ENCODE peak calls at places on chromosomes 11 and 22, in ten cellular contexts. One of them, this sample, is unnamed.

GRCh38 chr22:47598864-47599263 is 836.4 kb downstream of the TBC1D22A start:
- DNase-seq in progenitor cell of endocrine pancreas: no peak
- DNase-seq in H9: no peak
- DNase-seq in prostate gland: no peak
- DNase-seq in heart left ventricle: no peak
- DNase-seq in fibroblast of the aortic adventitia: no peak
- DNase-seq in mucosa of descending colon: no peak
- DNase-seq in suprapubic skin: peak
- DNase-seq in A549: no peak
- DNase-seq in endothelial cell: no peak
- DNase-seq in this sample: no peak

GRCh38 chr22:46922037-46922436 is 159.6 kb downstream of the TBC1D22A start:
- DNase-seq in progenitor cell of endocrine pancreas: no peak
- DNase-seq in H9: no peak
- DNase-seq in prostate gland: no peak
- DNase-seq in heart left ventricle: no peak
- DNase-seq in fibroblast of the aortic adventitia: no peak
- DNase-seq in mucosa of descending colon: no peak
- DNase-seq in suprapubic skin: no peak
- DNase-seq in A549: no peak
- DNase-seq in endothelial cell: no peak
- DNase-seq in this sample: no peak

GRCh38 chr11:115161876-115162275 is 342.3 kb downstream of the CADM1 start:
- DNase-seq in progenitor cell of endocrine pancreas: no peak
- DNase-seq in H9: no peak
- DNase-seq in prostate gland: no peak
- DNase-seq in heart left ventricle: no peak
- DNase-seq in fibroblast of the aortic adventitia: no peak
- DNase-seq in mucosa of descending colon: no peak
- DNase-seq in suprapubic skin: peak
- DNase-seq in A549: no peak
- DNase-seq in endothelial cell: no peak
- DNase-seq in this sample: no peak

GRCh38 chr22:47446821-47447810 is 684.7 kb downstream of the TBC1D22A start:
- DNase-seq in progenitor cell of endocrine pancreas: no peak
- DNase-seq in H9: peak
- DNase-seq in prostate gland: no peak
- DNase-seq in heart left ventricle: no peak
- DNase-seq in fibroblast of the aortic adventitia: no peak
- DNase-seq in mucosa of descending colon: no peak
- DNase-seq in suprapubic skin: no peak
- DNase-seq in A549: no peak
- DNase-seq in endothelial cell: no peak
- DNase-seq in this sample: no peak

GRCh38 chr22:29306830-29307657 is 594 bp downstream of the GAS2L1 start:
- DNase-seq in progenitor cell of endocrine pancreas: peak
- DNase-seq in H9: peak
- DNase-seq in prostate gland: peak
- DNase-seq in heart left ventricle: peak
- DNase-seq in fibroblast of the aortic adventitia: peak
- DNase-seq in mucosa of descending colon: peak
- DNase-seq in suprapubic skin: peak
- DNase-seq in A549: peak
- DNase-seq in endothelial cell: peak
- DNase-seq in this sample: peak

GRCh38 chr22:45645526-45646414 is 25.9 kb upstream of the ATXN10 start:
- DNase-seq in progenitor cell of endocrine pancreas: peak
- DNase-seq in H9: peak
- DNase-seq in prostate gland: peak
- DNase-seq in heart left ventricle: peak
- DNase-seq in fibroblast of the aortic adventitia: peak
- DNase-seq in mucosa of descending colon: peak
- DNase-seq in suprapubic skin: peak
- DNase-seq in A549: peak
- DNase-seq in endothelial cell: peak
- DNase-seq in this sample: peak

GRCh38 chr11:11538277-11538960 is 83.4 kb downstream of the GALNT18 start:
- DNase-seq in progenitor cell of endocrine pancreas: no peak
- DNase-seq in H9: no peak
- DNase-seq in prostate gland: no peak
- DNase-seq in heart left ventricle: peak
- DNase-seq in fibroblast of the aortic adventitia: no peak
- DNase-seq in mucosa of descending colon: no peak
- DNase-seq in suprapubic skin: no peak
- DNase-seq in A549: no peak
- DNase-seq in endothelial cell: no peak
- DNase-seq in this sample: no peak

GRCh38 chr11:104402812-104403521 is 239.0 kb upstream of the PDGFD start:
- DNase-seq in progenitor cell of endocrine pancreas: no peak
- DNase-seq in H9: peak
- DNase-seq in prostate gland: no peak
- DNase-seq in heart left ventricle: no peak
- DNase-seq in fibroblast of the aortic adventitia: no peak
- DNase-seq in mucosa of descending colon: no peak
- DNase-seq in suprapubic skin: no peak
- DNase-seq in A549: no peak
- DNase-seq in endothelial cell: no peak
- DNase-seq in this sample: no peak

GRCh38 chr11:73652046-73652730 is 5.8 kb downstream of the PLEKHB1 start:
- DNase-seq in progenitor cell of endocrine pancreas: no peak
- DNase-seq in H9: no peak
- DNase-seq in prostate gland: no peak
- DNase-seq in heart left ventricle: peak
- DNase-seq in fibroblast of the aortic adventitia: no peak
- DNase-seq in mucosa of descending colon: no peak
- DNase-seq in suprapubic skin: no peak
- DNase-seq in A549: no peak
- DNase-seq in endothelial cell: peak
- DNase-seq in this sample: no peak

GRCh38 chr22:44893731-44894080 is 116.1 kb downstream of the PHF21B start:
- DNase-seq in progenitor cell of endocrine pancreas: no peak
- DNase-seq in H9: no peak
- DNase-seq in prostate gland: no peak
- DNase-seq in heart left ventricle: no peak
- DNase-seq in fibroblast of the aortic adventitia: no peak
- DNase-seq in mucosa of descending colon: no peak
- DNase-seq in suprapubic skin: peak
- DNase-seq in A549: no peak
- DNase-seq in endothelial cell: no peak
- DNase-seq in this sample: no peak

DNA sequence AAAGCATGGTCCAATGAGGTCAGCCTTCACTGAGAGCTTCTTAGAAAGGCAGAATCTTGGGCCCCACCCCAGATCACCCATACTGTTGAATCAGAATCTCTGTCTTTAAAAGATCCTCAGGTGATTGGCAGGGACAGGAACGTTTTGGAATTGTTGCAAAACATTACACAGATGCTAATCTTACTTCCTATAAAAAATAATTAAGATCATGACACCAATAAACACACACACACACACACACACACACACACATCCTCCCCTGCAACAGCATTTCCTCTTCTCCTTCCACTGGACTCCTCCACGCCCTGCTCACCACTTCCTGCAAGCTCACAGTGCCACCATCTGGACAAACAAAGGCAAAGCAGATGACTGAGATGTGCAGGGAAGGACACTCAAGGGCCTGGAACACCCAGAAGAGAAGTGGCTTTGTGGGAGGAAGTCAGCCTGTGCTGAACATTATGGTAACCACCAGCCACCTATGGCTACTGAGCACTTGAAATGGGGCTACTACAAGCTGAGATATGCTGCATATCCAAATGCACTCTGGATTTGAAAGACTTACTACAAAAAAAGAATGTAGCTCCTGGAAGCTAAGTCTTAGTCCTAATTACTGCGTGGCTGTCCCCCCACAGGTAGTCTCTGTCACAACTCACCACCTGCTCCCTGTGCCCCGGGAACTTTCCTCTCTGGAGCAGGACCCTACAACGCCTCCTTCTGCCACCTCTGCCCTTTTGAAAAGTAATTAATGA is 65.6 kb downstream of the BTG4 start:
- DNase-seq in progenitor cell of endocrine pancreas: peak
- DNase-seq in H9: peak
- DNase-seq in prostate gland: peak
- DNase-seq in heart left ventricle: peak
- DNase-seq in fibroblast of the aortic adventitia: peak
- DNase-seq in mucosa of descending colon: peak
- DNase-seq in suprapubic skin: peak
- DNase-seq in A549: peak
- DNase-seq in endothelial cell: peak
- DNase-seq in this sample: peak
- TF ChIP-seq CTCF in progenitor cell of endocrine pancreas: peak
- TF ChIP-seq CTCF in H9: peak
- TF ChIP-seq CTCF in prostate gland: peak
- TF ChIP-seq CTCF in heart left ventricle: peak
- TF ChIP-seq CTCF in fibroblast of the aortic adventitia: peak
- TF ChIP-seq CTCF in mucosa of descending colon: peak
- TF ChIP-seq CTCF in suprapubic skin: peak
- TF ChIP-seq CTCF in A549: peak
- TF ChIP-seq CTCF in endothelial cell: peak
- TF ChIP-seq CTCF in this sample: peak

GRCh38 chr22:48952256-48953102 is 875.2 kb downstream of the BRD1 start:
- DNase-seq in progenitor cell of endocrine pancreas: no peak
- DNase-seq in H9: peak
- DNase-seq in prostate gland: peak
- DNase-seq in heart left ventricle: no peak
- DNase-seq in fibroblast of the aortic adventitia: no peak
- DNase-seq in mucosa of descending colon: peak
- DNase-seq in suprapubic skin: peak
- DNase-seq in A549: no peak
- DNase-seq in endothelial cell: no peak
- DNase-seq in this sample: peak

GRCh38 chr22:48955351-48956311 is 872.0 kb downstream of the BRD1 start:
- DNase-seq in progenitor cell of endocrine pancreas: no peak
- DNase-seq in H9: peak
- DNase-seq in prostate gland: peak
- DNase-seq in heart left ventricle: no peak
- DNase-seq in fibroblast of the aortic adventitia: no peak
- DNase-seq in mucosa of descending colon: peak
- DNase-seq in suprapubic skin: peak
- DNase-seq in A549: no peak
- DNase-seq in endothelial cell: no peak
- DNase-seq in this sample: peak

GRCh38 chr22:48953830-48954229 is 873.8 kb downstream of the BRD1 start:
- DNase-seq in progenitor cell of endocrine pancreas: no peak
- DNase-seq in H9: peak
- DNase-seq in prostate gland: peak
- DNase-seq in heart left ventricle: no peak
- DNase-seq in fibroblast of the aortic adventitia: no peak
- DNase-seq in mucosa of descending colon: peak
- DNase-seq in suprapubic skin: peak
- DNase-seq in A549: no peak
- DNase-seq in endothelial cell: no peak
- DNase-seq in this sample: peak

GRCh38 chr22:48953103-48953720 is 874.5 kb downstream of the BRD1 start:
- DNase-seq in progenitor cell of endocrine pancreas: no peak
- DNase-seq in H9: no peak
- DNase-seq in prostate gland: peak
- DNase-seq in heart left ventricle: no peak
- DNase-seq in fibroblast of the aortic adventitia: no peak
- DNase-seq in mucosa of descending colon: peak
- DNase-seq in suprapubic skin: peak
- DNase-seq in A549: no peak
- DNase-seq in endothelial cell: no peak
- DNase-seq in this sample: no peak

GRCh38 chr22:48954781-48955311 is 872.8 kb downstream of the BRD1 start:
- DNase-seq in progenitor cell of endocrine pancreas: no peak
- DNase-seq in H9: peak
- DNase-seq in prostate gland: peak
- DNase-seq in heart left ventricle: no peak
- DNase-seq in fibroblast of the aortic adventitia: no peak
- DNase-seq in mucosa of descending colon: peak
- DNase-seq in suprapubic skin: peak
- DNase-seq in A549: no peak
- DNase-seq in endothelial cell: no peak
- DNase-seq in this sample: no peak
- TF ChIP-seq CTCF in progenitor cell of endocrine pancreas: no peak
- TF ChIP-seq CTCF in H9: no peak
- TF ChIP-seq CTCF in prostate gland: no peak
- TF ChIP-seq CTCF in heart left ventricle: no peak
- TF ChIP-seq CTCF in fibroblast of the aortic adventitia: no peak
- TF ChIP-seq CTCF in mucosa of descending colon: no peak
- TF ChIP-seq CTCF in suprapubic skin: no peak
- TF ChIP-seq CTCF in A549: no peak
- TF ChIP-seq CTCF in endothelial cell: no peak
- TF ChIP-seq CTCF in this sample: no peak

GRCh38 chr22:43888740-43889139 is 3.1 kb downstream of the PNPLA5 start:
- DNase-seq in progenitor cell of endocrine pancreas: no peak
- DNase-seq in H9: no peak
- DNase-seq in prostate gland: no peak
- DNase-seq in heart left ventricle: no peak
- DNase-seq in fibroblast of the aortic adventitia: no peak
- DNase-seq in mucosa of descending colon: no peak
- DNase-seq in suprapubic skin: no peak
- DNase-seq in A549: no peak
- DNase-seq in endothelial cell: no peak
- DNase-seq in this sample: no peak

GRCh38 chr22:43891360-43892182 is at the start of gene PNPLA5:
- DNase-seq in progenitor cell of endocrine pancreas: no peak
- DNase-seq in H9: peak
- DNase-seq in prostate gland: no peak
- DNase-seq in heart left ventricle: no peak
- DNase-seq in fibroblast of the aortic adventitia: no peak
- DNase-seq in mucosa of descending colon: no peak
- DNase-seq in suprapubic skin: no peak
- DNase-seq in A549: no peak
- DNase-seq in endothelial cell: no peak
- DNase-seq in this sample: no peak

GRCh38 chr22:43890901-43891331 is 897 bp downstream of the PNPLA5 start:
- DNase-seq in progenitor cell of endocrine pancreas: no peak
- DNase-seq in H9: peak
- DNase-seq in prostate gland: no peak
- DNase-seq in heart left ventricle: no peak
- DNase-seq in fibroblast of the aortic adventitia: no peak
- DNase-seq in mucosa of descending colon: no peak
- DNase-seq in suprapubic skin: no peak
- DNase-seq in A549: no peak
- DNase-seq in endothelial cell: no peak
- DNase-seq in this sample: no peak

GRCh38 chr22:43887391-43887790 is 4.4 kb downstream of the PNPLA5 start:
- DNase-seq in progenitor cell of endocrine pancreas: no peak
- DNase-seq in H9: no peak
- DNase-seq in prostate gland: no peak
- DNase-seq in heart left ventricle: no peak
- DNase-seq in fibroblast of the aortic adventitia: no peak
- DNase-seq in mucosa of descending colon: no peak
- DNase-seq in suprapubic skin: no peak
- DNase-seq in A549: no peak
- DNase-seq in endothelial cell: no peak
- DNase-seq in this sample: no peak

GRCh38 chr22:43889366-43890253 is 2.2 kb downstream of the PNPLA5 start:
- DNase-seq in progenitor cell of endocrine pancreas: no peak
- DNase-seq in H9: no peak
- DNase-seq in prostate gland: no peak
- DNase-seq in heart left ventricle: no peak
- DNase-seq in fibroblast of the aortic adventitia: peak
- DNase-seq in mucosa of descending colon: no peak
- DNase-seq in suprapubic skin: no peak
- DNase-seq in A549: no peak
- DNase-seq in endothelial cell: no peak
- DNase-seq in this sample: no peak
- TF ChIP-seq CTCF in progenitor cell of endocrine pancreas: no peak
- TF ChIP-seq CTCF in H9: peak
- TF ChIP-seq CTCF in prostate gland: no peak
- TF ChIP-seq CTCF in heart left ventricle: no peak
- TF ChIP-seq CTCF in fibroblast of the aortic adventitia: peak
- TF ChIP-seq CTCF in mucosa of descending colon: no peak
- TF ChIP-seq CTCF in suprapubic skin: no peak
- TF ChIP-seq CTCF in A549: no peak
- TF ChIP-seq CTCF in endothelial cell: no peak
- TF ChIP-seq CTCF in this sample: no peak

GRCh38 chr11:75740681-75741080 is 23.0 kb downstream of the MOGAT2 start:
- DNase-seq in progenitor cell of endocrine pancreas: no peak
- DNase-seq in H9: no peak
- DNase-seq in prostate gland: no peak
- DNase-seq in heart left ventricle: no peak
- DNase-seq in fibroblast of the aortic adventitia: no peak
- DNase-seq in mucosa of descending colon: no peak
- DNase-seq in suprapubic skin: no peak
- DNase-seq in A549: no peak
- DNase-seq in endothelial cell: no peak
- DNase-seq in this sample: no peak
- TF ChIP-seq CTCF in progenitor cell of endocrine pancreas: no peak
- TF ChIP-seq CTCF in H9: peak
- TF ChIP-seq CTCF in prostate gland: no peak
- TF ChIP-seq CTCF in heart left ventricle: no peak
- TF ChIP-seq CTCF in fibroblast of the aortic adventitia: no peak
- TF ChIP-seq CTCF in mucosa of descending colon: no peak
- TF ChIP-seq CTCF in suprapubic skin: no peak
- TF ChIP-seq CTCF in A549: no peak
- TF ChIP-seq CTCF in endothelial cell: no peak
- TF ChIP-seq CTCF in this sample: no peak

This sample was measured in mesothelial cell of epicardium.